ENCODE peak calls at places on chromosomes 2 and 18, in six cellular contexts. E is stimulated activated CD8-positive, alpha-beta memory T cell treated with anti-CD3 and anti-CD28 coated beads, Interleukin-2, amount 100 ng/mL, for 1 hour; X is endothelial cell; O is LoVo; V is activated CD8-positive, alpha-beta memory T cell treated with anti-CD3 and anti-CD28 coated beads for 48 hours; C is stimulated activated CD4-positive, alpha-beta T cell treated with anti-CD3 and anti-CD28 coated beads, Interleukin-1b, Interleukin-23, amount 100 ng/mL, for 1 hour. U is an unnamed sample.

GRCh38 chr2:169734172-169734847 is 678 bp downstream of the KLHL23 start:
- DNase-seq in E (no peak), X (peak), O (peak), V (no peak), C (no peak), U (no peak)

GRCh38 chr2:14633031-14633430 is 514 bp downstream of the LRATD1 start:
- DNase-seq in E (no peak), X (peak), O (no peak), V (no peak), C (no peak), U (no peak)

GRCh38 chr2:98876741-98877140 is 59.3 kb downstream of the CRACDL start:
- DNase-seq in E (no peak), X (no peak), O (no peak), V (no peak), C (no peak), U (no peak)

GRCh38 chr2:29001791-29002190 is 20.7 kb downstream of the TOGARAM2 start:
- DNase-seq in E (no peak), X (no peak), O (no peak), V (no peak), C (no peak), U (no peak)

GRCh38 chr18:25075793-25076192 is 276.2 kb downstream of the ZNF521 start:
- DNase-seq in E (no peak), X (no peak), O (no peak), V (no peak), C (no peak), U (no peak)

GRCh38 chr2:198321522-198322088 is 517.2 kb downstream of the PLCL1 start:
- DNase-seq in E (no peak), X (no peak), O (no peak), V (no peak), C (no peak), U (no peak)

GRCh38 chr18:73670536-73670935 is 477.1 kb downstream of the FBXO15 start:
- DNase-seq in E (no peak), X (no peak), O (no peak), V (no peak), C (no peak), U (no peak)

GRCh38 chr2:139122711-139123158 is 342.5 kb upstream of the NXPH2 start:
- DNase-seq in E (no peak), X (no peak), O (no peak), V (no peak), C (no peak), U (no peak)

GRCh38 chr2:134155134-134155533 is 98.7 kb upstream of the MGAT5 start:
- DNase-seq in E (no peak), X (no peak), O (no peak), V (no peak), C (no peak), U (no peak)

U was measured in breast epithelium.